ENCODE peak calls at places on chromosome 18, in four cellular contexts. H is stimulated activated CD8-positive, alpha-beta memory T cell treated with anti-CD3 and anti-CD28 coated beads, Interleukin-15, amount 100 ng/mL, for 24 hours; K is B cell; C is pulmonary artery endothelial cell. Y is an unnamed sample.

GRCh38 chr18:24656571-24656971 is 196.1 kb downstream of the HRH4 start:
- DNase-seq in H (no peak), K (no peak), C (no peak), Y (no peak)

GRCh38 chr18:24322594-24323136 is 75.0 kb downstream of the OSBPL1A start:
- DNase-seq in H (no peak), K (no peak), C (no peak), Y (no peak)

GRCh38 chr18:31206787-31207381 is 44.2 kb upstream of the DSC1 start:
- DNase-seq in H (no peak), K (no peak), C (no peak), Y (peak)

GRCh38 chr18:32353257-32353656 is 117.4 kb downstream of the GAREM1 start:
- DNase-seq in H (no peak), K (no peak), C (no peak), Y (no peak)

GRCh38 chr18:48947583-48947982 is 3.2 kb downstream of the SMAD7 start:
- DNase-seq in H (no peak), K (no peak), C (no peak), Y (no peak)

GRCh38 chr18:36294031-36294430 is 3.5 kb upstream of the FHOD3 start:
- DNase-seq in H (no peak), K (no peak), C (no peak), Y (no peak)

GRCh38 chr18:60082282-60082681 is 182.5 kb downstream of the PMAIP1 start:
- DNase-seq in H (no peak), K (no peak), C (no peak), Y (no peak)

GRCh38 chr18:11324956-11325873 is 175.8 kb upstream of the PIEZO2 start:
- DNase-seq in H (no peak), K (no peak), C (no peak), Y (peak)

GRCh38 chr18:56861244-56861643 is 210.1 kb downstream of the WDR7 start:
- DNase-seq in H (no peak), K (no peak), C (no peak), Y (no peak)

GRCh38 chr18:28045176-28045810 is 131.6 kb downstream of the CDH2 start:
- DNase-seq in H (no peak), K (no peak), C (no peak), Y (no peak)

GRCh38 chr18:31649894-31650719 is 34.3 kb downstream of the B4GALT6 start:
- DNase-seq in H (no peak), K (no peak), C (no peak), Y (no peak)

GRCh38 chr18:6504605-6505510 is 90.1 kb upstream of the L3MBTL4 start:
- DNase-seq in H (no peak), K (no peak), C (no peak), Y (no peak)

GRCh38 chr18:24726727-24727539 is 266.5 kb downstream of the HRH4 start:
- DNase-seq in H (peak), K (no peak), C (peak), Y (no peak)

GRCh38 chr18:12408247-12408869 is 629 bp downstream of the PRELID3A start:
- DNase-seq in H (no peak), K (no peak), C (no peak), Y (no peak)

GRCh38 chr18:15165048-15165447 is 417.1 kb downstream of the ANKRD30B start:
- DNase-seq in H (no peak), K (no peak), C (no peak), Y (no peak)

GRCh38 chr18:44187090-44187489 is 493.6 kb upstream of the SETBP1 start:
- DNase-seq in H (no peak), K (no peak), C (no peak), Y (no peak)

GRCh38 chr18:76451475-76452331 is 43.3 kb downstream of the ZNF516 start:
- DNase-seq in H (no peak), K (peak), C (no peak), Y (no peak)

GRCh38 chr18:68714356-68714706 is 577 bp downstream of the TMX3 start:
- DNase-seq in H (no peak), K (no peak), C (no peak), Y (no peak)

GRCh38 chr18:9861933-9862332 is 23.8 kb upstream of the TXNDC2 start:
- DNase-seq in H (no peak), K (no peak), C (no peak), Y (no peak)

GRCh38 chr18:11065061-11065460 is 84.3 kb downstream of the PIEZO2 start:
- DNase-seq in H (no peak), K (no peak), C (no peak), Y (no peak)

GRCh38 chr18:9108911-9109310 is 6.4 kb downstream of the NDUFV2 start:
- DNase-seq in H (no peak), K (no peak), C (no peak), Y (no peak)

GRCh38 chr18:55097406-55098170 is 138.3 kb upstream of the CCDC68 start:
- DNase-seq in H (no peak), K (no peak), C (no peak), Y (no peak)

GRCh38 chr18:11002277-11002676 is 147.1 kb downstream of the PIEZO2 start:
- DNase-seq in H (no peak), K (no peak), C (no peak), Y (no peak)

GRCh38 chr18:2240311-2240705 is 331.0 kb downstream of the METTL4 start:
- DNase-seq in H (no peak), K (no peak), C (no peak), Y (no peak)

GRCh38 chr18:42155024-42155423 is 200.0 kb downstream of the PIK3C3 start:
- DNase-seq in H (no peak), K (no peak), C (no peak), Y (no peak)

GRCh38 chr18:35110554-35111058 is 69.4 kb downstream of the MAPRE2 start:
- DNase-seq in H (no peak), K (no peak), C (no peak), Y (no peak)

GRCh38 chr18:55320399-55321255 is 267.4 kb downstream of the TCF4 start:
- DNase-seq in H (no peak), K (no peak), C (no peak), Y (no peak)

GRCh38 chr18:55405655-55406373 is 182.2 kb downstream of the TCF4 start:
- DNase-seq in H (no peak), K (no peak), C (peak), Y (no peak)

GRCh38 chr18:39313992-39314391 is 1748.4 kb upstream of the CELF4 start:
- DNase-seq in H (no peak), K (no peak), C (no peak), Y (no peak)

GRCh38 chr18:3345452-3345851 is 83.5 kb downstream of the MYL12B start:
- DNase-seq in H (no peak), K (no peak), C (no peak), Y (no peak)

GRCh38 chr18:35918564-35918963 is 53.9 kb upstream of the RMP24 start:
- DNase-seq in H (no peak), K (no peak), C (no peak), Y (no peak)

GRCh38 chr18:40832362-40832761 is 1122.7 kb upstream of the PIK3C3 start:
- DNase-seq in H (no peak), K (no peak), C (no peak), Y (no peak)

GRCh38 chr18:10877974-10878373 is 271.4 kb downstream of the PIEZO2 start:
- DNase-seq in H (no peak), K (no peak), C (no peak), Y (no peak)

GRCh38 chr18:63307555-63308200 is 11.9 kb downstream of the BCL2 start:
- DNase-seq in H (no peak), K (no peak), C (no peak), Y (no peak)

GRCh38 chr18:23284629-23285028 is 149.3 kb downstream of the CABLES1 start:
- DNase-seq in H (no peak), K (no peak), C (no peak), Y (no peak)